ENCODE peak calls at places on chromosomes 1 and 21, in five cellular contexts. Q is activated effector memory CD4-positive, alpha-beta T cell treated with Interleukin-2 at 50 U/mL for 16 hours; M is foreskin fibroblast; G is posterior cingulate gyrus; J is amniotic stem cell. R is an unnamed sample.

GRCh38 chr1:150881331-150882070 is 5.1 kb upstream of the ARNT start:
- DNase-seq in Q (no peak), M (peak; percentile 95), G (no peak), J (peak; percentile 69), R (no peak)

GRCh38 chr1:81174811-81175476 is 625.8 kb upstream of the ADGRL2 start:
- DNase-seq in Q (no peak), M (peak; percentile 67), G (no peak), J (no peak), R (no peak)

GRCh38 chr1:66704177-66704880 is 47.9 kb upstream of the DYNLT5 start:
- DNase-seq in Q (no peak), M (peak; percentile 32), G (no peak), J (no peak), R (no peak)

GRCh38 chr1:15680131-15680530 is 4.0 kb upstream of the PLEKHM2 start:
- DNase-seq in Q (no peak), M (peak; percentile 82), G (no peak), J (peak; percentile 66), R (no peak)

GRCh38 chr1:212410231-212410825 is 4.4 kb downstream of the PACC1 start:
- DNase-seq in Q (no peak), M (no peak), G (no peak), J (no peak), R (no peak)

GRCh38 chr1:173193639-173194038 is 13.5 kb downstream of the TNFSF4 start:
- DNase-seq in Q (no peak), M (peak; percentile 93), G (no peak), J (no peak), R (no peak)

GRCh38 chr1:151292207-151293030 is 10.3 kb downstream of the ZNF687 start:
- DNase-seq in Q (no peak), M (peak; percentile 9), G (no peak), J (no peak), R (no peak)

GRCh38 chr1:246004281-246004680 is 502.8 kb downstream of the SMYD3 start:
- DNase-seq in Q (no peak), M (no peak), G (no peak), J (no peak), R (no peak)

GRCh38 chr1:11301593-11301992 is 28.6 kb downstream of the UBIAD1 start:
- DNase-seq in Q (no peak), M (no peak), G (peak; percentile 59), J (no peak), R (peak; percentile 65)

GRCh38 chr1:162383516-162383915 is 2.0 kb downstream of the C1orf226 start:
- DNase-seq in Q (no peak), M (no peak), G (no peak), J (no peak), R (no peak)

GRCh38 chr21:42057861-42058437 is 13.2 kb upstream of the UMODL1 start:
- DNase-seq in Q (no peak), M (no peak), G (no peak), J (no peak), R (no peak)

GRCh38 chr21:44517175-44517899 is 22.7 kb downstream of the KRTAP10-1 start:
- DNase-seq in Q (no peak), M (no peak), G (no peak), J (no peak), R (peak; percentile 5)

GRCh38 chr1:151837841-151838490 is 1.7 kb downstream of the C2CD4D start:
- DNase-seq in Q (no peak), M (peak; percentile 59), G (no peak), J (no peak), R (no peak)

GRCh38 chr1:31238986-31239613 is 587 bp downstream of the NKAIN1 start:
- DNase-seq in Q (no peak), M (peak; percentile 44), G (no peak), J (no peak), R (no peak)

GRCh38 chr1:230548997-230549396 is 93.3 kb upstream of the COG2 start:
- DNase-seq in Q (no peak), M (no peak), G (peak; percentile 28), J (no peak), R (no peak)

GRCh38 chr1:2135425-2135824 is 59.1 kb downstream of the FAAP20 start:
- DNase-seq in Q (no peak), M (peak; percentile 87), G (no peak), J (peak; percentile 84), R (no peak)

GRCh38 chr1:186234976-186235686 is 139.9 kb downstream of the TPR start:
- DNase-seq in Q (no peak), M (no peak), G (no peak), J (no peak), R (no peak)

GRCh38 chr1:34235594-34235993 is 58.9 kb downstream of the C1orf94 start:
- DNase-seq in Q (no peak), M (no peak), G (no peak), J (no peak), R (no peak)

GRCh38 chr1:156114919-156115513 is 505 bp downstream of the LMNA start:
- DNase-seq in Q (no peak), M (peak; percentile 28), G (no peak), J (no peak), R (peak; percentile 26)

GRCh38 chr1:165259706-165260105 is 96.8 kb downstream of the LMX1A start:
- DNase-seq in Q (no peak), M (no peak), G (no peak), J (no peak), R (no peak)

GRCh38 chr1:220852408-220852807 is 26.8 kb upstream of the HLX start:
- DNase-seq in Q (no peak), M (no peak), G (no peak), J (no peak), R (no peak)

GRCh38 chr21:35565204-35565611 is 495.1 kb downstream of the SETD4 start:
- DNase-seq in Q (no peak), M (peak; percentile 86), G (no peak), J (peak; percentile 74), R (no peak)

GRCh38 chr1:80656011-80656627 is 1144.6 kb upstream of the ADGRL2 start:
- DNase-seq in Q (no peak), M (peak; percentile 52), G (no peak), J (no peak), R (no peak)

GRCh38 chr1:247008406-247008799 is 546 bp upstream of the ZNF695 start:
- DNase-seq in Q (no peak), M (no peak), G (no peak), J (no peak), R (no peak)

GRCh38 chr1:185644531-185644930 is 89.7 kb upstream of the HMCN1 start:
- DNase-seq in Q (no peak), M (no peak), G (no peak), J (no peak), R (no peak)

GRCh38 chr1:219801433-219801832 is 126.9 kb downstream of the SLC30A10 start:
- DNase-seq in Q (no peak), M (peak; percentile 55), G (no peak), J (no peak), R (no peak)

GRCh38 chr1:184945678-184946412 is 28.5 kb downstream of the NIBAN1 start:
- DNase-seq in Q (no peak), M (peak; percentile 74), G (no peak), J (no peak), R (peak; percentile 24)

GRCh38 chr1:7295946-7296345 is 475.1 kb upstream of the VAMP3 start:
- DNase-seq in Q (no peak), M (peak; percentile 43), G (no peak), J (no peak), R (no peak)

GRCh38 chr1:113534130-113534817 is 144.0 kb downstream of the MAGI3 start:
- DNase-seq in Q (no peak), M (peak; percentile 76), G (no peak), J (peak; percentile 54), R (no peak)

GRCh38 chr1:179353546-179353945 is 12.2 kb upstream of the AXDND1 start:
- DNase-seq in Q (no peak), M (peak; percentile 84), G (no peak), J (peak; percentile 26), R (no peak)

GRCh38 chr21:26070822-26071425 is 99.6 kb downstream of the APP start:
- DNase-seq in Q (peak; percentile 2), M (peak; percentile 66), G (no peak), J (no peak), R (no peak)

GRCh38 chr1:112144738-112145426 is 155.4 kb upstream of the KCND3 start:
- DNase-seq in Q (no peak), M (no peak), G (no peak), J (no peak), R (no peak)

GRCh38 chr1:207863893-207864535 is 46.9 kb downstream of the CD34 start:
- DNase-seq in Q (peak; percentile 31), M (no peak), G (no peak), J (no peak), R (no peak)

R was measured in hippocampal formation.